ENCODE peak calls at places on chromosomes 5 and 9, in four cellular contexts. R, J, H and K are unnamed samples.

GRCh38 chr5:157132302-157132612 is 10.4 kb downstream of the MED7 start:
- DNase-seq in R (no peak), J (no peak), H (no peak), K (no peak)

GRCh38 chr5:2594701-2595100 is 156.8 kb downstream of the IRX2 start:
- DNase-seq in R (no peak), J (no peak), H (no peak), K (no peak)

GRCh38 chr9:6779417-6780241 is 21.9 kb downstream of the KDM4C start:
- DNase-seq in R (no peak), J (no peak), H (no peak), K (no peak)

GRCh38 chr9:16406536-16407225 is 463.8 kb downstream of the BNC2 start:
- DNase-seq in R (no peak), J (no peak), H (no peak), K (no peak)

GRCh38 chr9:91433180-91433579 is 9.5 kb upstream of the NFIL3 start:
- DNase-seq in R (no peak), J (peak; percentile 25), H (peak; percentile 93), K (no peak)

GRCh38 chr5:121263456-121263855 is 588.2 kb upstream of the FTMT start:
- DNase-seq in R (no peak), J (no peak), H (no peak), K (no peak)

GRCh38 chr9:106602354-106602753 is 260.6 kb upstream of the ZNF462 start:
- DNase-seq in R (no peak), J (no peak), H (no peak), K (no peak)

GRCh38 chr5:135467051-135467625 is 15.0 kb upstream of the TIFAB start:
- DNase-seq in R (no peak), J (no peak), H (no peak), K (no peak)

GRCh38 chr5:93572773-93573626 is 8.0 kb downstream of the NR2F1-AS1 start:
- DNase-seq in R (no peak), J (no peak), H (no peak), K (no peak)

GRCh38 chr5:171549259-171549658 is 129.8 kb downstream of the FGF18 start:
- DNase-seq in R (no peak), J (no peak), H (no peak), K (peak; percentile 5)

GRCh38 chr9:127097683-127098082 is 24.8 kb downstream of the ANGPTL2 start:
- DNase-seq in R (no peak), J (no peak), H (no peak), K (no peak)

GRCh38 chr5:149406203-149406978 is 27.3 kb upstream of the IL17B start:
- DNase-seq in R (no peak), J (no peak), H (no peak), K (no peak)

GRCh38 chr9:88044200-88044599 is 69.9 kb upstream of the CDK20 start:
- DNase-seq in R (no peak), J (no peak), H (no peak), K (no peak)

GRCh38 chr5:138459311-138459710 is 6.0 kb upstream of the EGR1 start:
- DNase-seq in R (peak; percentile 76), J (no peak), H (no peak), K (no peak)

GRCh38 chr5:142874537-142874936 is 104.4 kb downstream of the ARHGAP26 start:
- DNase-seq in R (no peak), J (no peak), H (peak; percentile 87), K (no peak)

GRCh38 chr9:2271426-2271825 is 256.3 kb downstream of the SMARCA2 start:
- DNase-seq in R (no peak), J (no peak), H (peak; percentile 69), K (peak; percentile 6)

GRCh38 chr5:84603557-84604185 is 219.0 kb upstream of the EDIL3 start:
- DNase-seq in R (no peak), J (no peak), H (peak; percentile 55), K (no peak)

GRCh38 chr5:45725537-45725936 is 29.4 kb upstream of the HCN1 start:
- DNase-seq in R (no peak), J (no peak), H (no peak), K (no peak)

GRCh38 chr9:126781717-126782388 is 23.0 kb upstream of the ZBTB43 start:
- DNase-seq in R (peak; percentile 74), J (peak; percentile 85), H (peak; percentile 69), K (peak; percentile 91)